ENCODE peak calls at places on chromosomes 2 and 18, in eight cellular contexts. One of them, this sample, is unnamed.

GRCh38 chr2:165950438-165950837 is 3.1 kb downstream of the TTC21B start:
- DNase-seq in CD4-positive, alpha-beta T cell: no peak
- DNase-seq in foreskin keratinocyte: no peak
- DNase-seq in IMR-90: no peak
- DNase-seq in esophagus squamous epithelium: no peak
- DNase-seq in H9: no peak
- DNase-seq in transverse colon: no peak
- DNase-seq in K562: no peak
- DNase-seq in this sample: no peak

GRCh38 chr2:26203091-26203490 is 30.2 kb downstream of the GAREM2 start:
- DNase-seq in CD4-positive, alpha-beta T cell: no peak
- DNase-seq in foreskin keratinocyte: no peak
- DNase-seq in IMR-90: no peak
- DNase-seq in esophagus squamous epithelium: no peak
- DNase-seq in H9: no peak
- DNase-seq in transverse colon: no peak
- DNase-seq in K562: no peak
- DNase-seq in this sample: no peak

GRCh38 chr2:161427413-161428239 is 11.5 kb downstream of the TBR1 start:
- DNase-seq in CD4-positive, alpha-beta T cell: no peak
- DNase-seq in foreskin keratinocyte: no peak
- DNase-seq in IMR-90: no peak
- DNase-seq in esophagus squamous epithelium: no peak
- DNase-seq in H9: peak
- DNase-seq in transverse colon: no peak
- DNase-seq in K562: no peak
- DNase-seq in this sample: no peak

GRCh38 chr2:104890092-104890393 is 36.1 kb downstream of the POU3F3 start:
- DNase-seq in CD4-positive, alpha-beta T cell: no peak
- DNase-seq in foreskin keratinocyte: no peak
- DNase-seq in IMR-90: no peak
- DNase-seq in esophagus squamous epithelium: no peak
- DNase-seq in H9: no peak
- DNase-seq in transverse colon: peak
- DNase-seq in K562: no peak
- DNase-seq in this sample: no peak

GRCh38 chr2:231457101-231457500 is 7.2 kb downstream of the NCL start:
- DNase-seq in CD4-positive, alpha-beta T cell: no peak
- DNase-seq in foreskin keratinocyte: no peak
- DNase-seq in IMR-90: peak
- DNase-seq in esophagus squamous epithelium: no peak
- DNase-seq in H9: no peak
- DNase-seq in transverse colon: no peak
- DNase-seq in K562: no peak
- DNase-seq in this sample: no peak

GRCh38 chr2:121696410-121696930 is 40.2 kb downstream of the NIFK start:
- DNase-seq in CD4-positive, alpha-beta T cell: no peak
- DNase-seq in foreskin keratinocyte: no peak
- DNase-seq in IMR-90: no peak
- DNase-seq in esophagus squamous epithelium: no peak
- DNase-seq in H9: no peak
- DNase-seq in transverse colon: no peak
- DNase-seq in K562: no peak
- DNase-seq in this sample: no peak

GRCh38 chr2:205405752-205406151 is 276.5 kb upstream of the NRP2 start:
- DNase-seq in CD4-positive, alpha-beta T cell: no peak
- DNase-seq in foreskin keratinocyte: peak
- DNase-seq in IMR-90: peak
- DNase-seq in esophagus squamous epithelium: no peak
- DNase-seq in H9: no peak
- DNase-seq in transverse colon: no peak
- DNase-seq in K562: no peak
- DNase-seq in this sample: no peak

GRCh38 chr2:9327873-9328352 is 95.4 kb downstream of the ITGB1BP1 start:
- DNase-seq in CD4-positive, alpha-beta T cell: no peak
- DNase-seq in foreskin keratinocyte: no peak
- DNase-seq in IMR-90: peak
- DNase-seq in esophagus squamous epithelium: no peak
- DNase-seq in H9: no peak
- DNase-seq in transverse colon: no peak
- DNase-seq in K562: no peak
- DNase-seq in this sample: no peak

GRCh38 chr2:186848873-186849578 is at the start of gene ZSWIM2:
- DNase-seq in CD4-positive, alpha-beta T cell: peak
- DNase-seq in foreskin keratinocyte: peak
- DNase-seq in IMR-90: peak
- DNase-seq in esophagus squamous epithelium: no peak
- DNase-seq in H9: peak
- DNase-seq in transverse colon: peak
- DNase-seq in K562: no peak
- DNase-seq in this sample: peak

GRCh38 chr2:186349508-186349907 is 136.6 kb upstream of the ZC3H15 start:
- DNase-seq in CD4-positive, alpha-beta T cell: no peak
- DNase-seq in foreskin keratinocyte: peak
- DNase-seq in IMR-90: peak
- DNase-seq in esophagus squamous epithelium: no peak
- DNase-seq in H9: no peak
- DNase-seq in transverse colon: no peak
- DNase-seq in K562: no peak
- DNase-seq in this sample: peak

GRCh38 chr2:96530474-96531357 is 5.8 kb upstream of the ARID5A start:
- DNase-seq in CD4-positive, alpha-beta T cell: no peak
- DNase-seq in foreskin keratinocyte: no peak
- DNase-seq in IMR-90: no peak
- DNase-seq in esophagus squamous epithelium: no peak
- DNase-seq in H9: no peak
- DNase-seq in transverse colon: no peak
- DNase-seq in K562: no peak
- DNase-seq in this sample: no peak

GRCh38 chr18:36162981-36163380 is 24.3 kb upstream of the MOCOS start:
- DNase-seq in CD4-positive, alpha-beta T cell: no peak
- DNase-seq in foreskin keratinocyte: no peak
- DNase-seq in IMR-90: peak
- DNase-seq in esophagus squamous epithelium: no peak
- DNase-seq in H9: no peak
- DNase-seq in transverse colon: no peak
- DNase-seq in K562: no peak
- DNase-seq in this sample: no peak

GRCh38 chr18:77098033-77098432 is 34.5 kb downstream of the MBP start:
- DNase-seq in CD4-positive, alpha-beta T cell: no peak
- DNase-seq in foreskin keratinocyte: no peak
- DNase-seq in IMR-90: peak
- DNase-seq in esophagus squamous epithelium: no peak
- DNase-seq in H9: no peak
- DNase-seq in transverse colon: no peak
- DNase-seq in K562: no peak
- DNase-seq in this sample: no peak

GRCh38 chr2:191171708-191172355 is 21.0 kb upstream of the STAT4 start:
- DNase-seq in CD4-positive, alpha-beta T cell: no peak
- DNase-seq in foreskin keratinocyte: peak
- DNase-seq in IMR-90: peak
- DNase-seq in esophagus squamous epithelium: no peak
- DNase-seq in H9: no peak
- DNase-seq in transverse colon: no peak
- DNase-seq in K562: no peak
- DNase-seq in this sample: peak

GRCh38 chr2:206657087-206657486 is 14.8 kb downstream of the FAM237A start:
- DNase-seq in CD4-positive, alpha-beta T cell: no peak
- DNase-seq in foreskin keratinocyte: peak
- DNase-seq in IMR-90: no peak
- DNase-seq in esophagus squamous epithelium: no peak
- DNase-seq in H9: no peak
- DNase-seq in transverse colon: no peak
- DNase-seq in K562: no peak
- DNase-seq in this sample: no peak

GRCh38 chr2:12806535-12806934 is 89.8 kb downstream of the TRIB2 start:
- DNase-seq in CD4-positive, alpha-beta T cell: no peak
- DNase-seq in foreskin keratinocyte: no peak
- DNase-seq in IMR-90: no peak
- DNase-seq in esophagus squamous epithelium: no peak
- DNase-seq in H9: no peak
- DNase-seq in transverse colon: no peak
- DNase-seq in K562: no peak
- DNase-seq in this sample: no peak
- H3K27ac ChIP-seq in CD4-positive, alpha-beta T cell: no peak
- H3K27ac ChIP-seq in foreskin keratinocyte: no peak
- H3K27ac ChIP-seq in IMR-90: no peak
- H3K27ac ChIP-seq in esophagus squamous epithelium: peak
- H3K27ac ChIP-seq in H9: no peak
- H3K27ac ChIP-seq in transverse colon: no peak
- H3K27ac ChIP-seq in K562: no peak
- H3K27ac ChIP-seq in this sample: no peak

GRCh38 chr2:178677599-178677998 is 129.6 kb downstream of the TTN start:
- DNase-seq in CD4-positive, alpha-beta T cell: no peak
- DNase-seq in foreskin keratinocyte: no peak
- DNase-seq in IMR-90: no peak
- DNase-seq in esophagus squamous epithelium: no peak
- DNase-seq in H9: no peak
- DNase-seq in transverse colon: no peak
- DNase-seq in K562: no peak
- DNase-seq in this sample: no peak

GRCh38 chr2:178679891-178680290 is 127.3 kb downstream of the TTN start:
- DNase-seq in CD4-positive, alpha-beta T cell: no peak
- DNase-seq in foreskin keratinocyte: no peak
- DNase-seq in IMR-90: no peak
- DNase-seq in esophagus squamous epithelium: no peak
- DNase-seq in H9: no peak
- DNase-seq in transverse colon: no peak
- DNase-seq in K562: no peak
- DNase-seq in this sample: no peak

GRCh38 chr2:178676046-178676445 is 131.2 kb downstream of the TTN start:
- DNase-seq in CD4-positive, alpha-beta T cell: no peak
- DNase-seq in foreskin keratinocyte: no peak
- DNase-seq in IMR-90: no peak
- DNase-seq in esophagus squamous epithelium: no peak
- DNase-seq in H9: no peak
- DNase-seq in transverse colon: no peak
- DNase-seq in K562: no peak
- DNase-seq in this sample: no peak

DNA sequence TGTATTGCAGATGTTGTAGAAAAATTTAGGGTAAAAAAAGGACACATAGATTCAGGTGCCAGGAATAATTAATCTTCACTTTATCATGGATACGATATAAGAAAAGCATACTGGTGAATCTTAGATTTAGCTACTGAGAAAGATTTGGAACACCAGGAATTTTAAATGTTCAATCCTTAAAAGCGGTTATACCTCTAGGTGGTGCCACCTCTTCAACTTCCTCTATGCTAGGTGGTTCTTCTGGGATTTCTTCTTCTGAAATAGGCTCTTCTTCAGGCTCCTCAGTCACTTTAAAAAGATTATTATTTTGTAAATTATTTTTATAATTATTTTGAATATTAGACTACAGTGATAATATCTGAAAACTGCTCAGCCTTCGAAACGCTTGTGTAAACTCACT is 133.1 kb downstream of the TTN start:
- DNase-seq in CD4-positive, alpha-beta T cell: no peak
- DNase-seq in foreskin keratinocyte: no peak
- DNase-seq in IMR-90: no peak
- DNase-seq in esophagus squamous epithelium: no peak
- DNase-seq in H9: no peak
- DNase-seq in transverse colon: no peak
- DNase-seq in K562: no peak
- DNase-seq in this sample: no peak
- H3K27ac ChIP-seq in CD4-positive, alpha-beta T cell: no peak
- H3K27ac ChIP-seq in foreskin keratinocyte: no peak
- H3K27ac ChIP-seq in IMR-90: no peak
- H3K27ac ChIP-seq in esophagus squamous epithelium: no peak
- H3K27ac ChIP-seq in H9: no peak
- H3K27ac ChIP-seq in transverse colon: no peak
- H3K27ac ChIP-seq in K562: no peak
- H3K27ac ChIP-seq in this sample: no peak

GRCh38 chr2:219025637-219026585 is 15.4 kb downstream of the CFAP65 start:
- DNase-seq in CD4-positive, alpha-beta T cell: no peak
- DNase-seq in foreskin keratinocyte: no peak
- DNase-seq in IMR-90: no peak
- DNase-seq in esophagus squamous epithelium: no peak
- DNase-seq in H9: no peak
- DNase-seq in transverse colon: no peak
- DNase-seq in K562: no peak
- DNase-seq in this sample: no peak

GRCh38 chr2:219028141-219028540 is 13.2 kb downstream of the CFAP65 start:
- DNase-seq in CD4-positive, alpha-beta T cell: no peak
- DNase-seq in foreskin keratinocyte: no peak
- DNase-seq in IMR-90: no peak
- DNase-seq in esophagus squamous epithelium: no peak
- DNase-seq in H9: no peak
- DNase-seq in transverse colon: no peak
- DNase-seq in K562: no peak
- DNase-seq in this sample: no peak

GRCh38 chr2:219028996-219029828 is 12.1 kb downstream of the CFAP65 start:
- DNase-seq in CD4-positive, alpha-beta T cell: no peak
- DNase-seq in foreskin keratinocyte: no peak
- DNase-seq in IMR-90: no peak
- DNase-seq in esophagus squamous epithelium: no peak
- DNase-seq in H9: no peak
- DNase-seq in transverse colon: no peak
- DNase-seq in K562: no peak
- DNase-seq in this sample: no peak

GRCh38 chr2:219027511-219028055 is 13.7 kb downstream of the CFAP65 start:
- DNase-seq in CD4-positive, alpha-beta T cell: no peak
- DNase-seq in foreskin keratinocyte: no peak
- DNase-seq in IMR-90: no peak
- DNase-seq in esophagus squamous epithelium: no peak
- DNase-seq in H9: no peak
- DNase-seq in transverse colon: no peak
- DNase-seq in K562: no peak
- DNase-seq in this sample: no peak

GRCh38 chr2:219026946-219027345 is 14.4 kb downstream of the CFAP65 start:
- DNase-seq in CD4-positive, alpha-beta T cell: no peak
- DNase-seq in foreskin keratinocyte: no peak
- DNase-seq in IMR-90: no peak
- DNase-seq in esophagus squamous epithelium: no peak
- DNase-seq in H9: no peak
- DNase-seq in transverse colon: no peak
- DNase-seq in K562: no peak
- DNase-seq in this sample: no peak
- H3K27ac ChIP-seq in CD4-positive, alpha-beta T cell: no peak
- H3K27ac ChIP-seq in foreskin keratinocyte: no peak
- H3K27ac ChIP-seq in IMR-90: no peak
- H3K27ac ChIP-seq in esophagus squamous epithelium: no peak
- H3K27ac ChIP-seq in H9: no peak
- H3K27ac ChIP-seq in transverse colon: no peak
- H3K27ac ChIP-seq in K562: no peak
- H3K27ac ChIP-seq in this sample: no peak

DNA sequence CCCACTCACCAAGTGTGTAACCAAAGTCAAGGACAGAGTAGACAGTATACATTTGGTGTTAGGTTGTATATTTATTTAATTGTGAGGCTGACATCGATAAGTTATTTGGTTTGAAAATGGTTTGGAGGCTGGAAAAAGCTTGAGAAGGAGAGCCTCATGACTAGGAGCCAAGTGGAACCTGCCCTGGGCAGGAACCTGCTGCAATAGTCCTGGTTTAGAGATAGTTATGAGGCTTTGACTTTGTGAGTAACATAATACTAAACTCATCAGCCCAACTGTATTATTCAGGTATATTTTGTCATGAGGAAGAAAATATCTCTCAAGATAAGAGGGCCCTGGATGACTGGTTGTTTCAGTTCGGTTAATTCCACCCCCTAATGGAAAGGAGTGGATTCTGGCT is 234.3 kb upstream of the CYRIA start:
- DNase-seq in CD4-positive, alpha-beta T cell: no peak
- DNase-seq in foreskin keratinocyte: no peak
- DNase-seq in IMR-90: no peak
- DNase-seq in esophagus squamous epithelium: no peak
- DNase-seq in H9: no peak
- DNase-seq in transverse colon: no peak
- DNase-seq in K562: no peak
- DNase-seq in this sample: no peak
- H3K27ac ChIP-seq in CD4-positive, alpha-beta T cell: no peak
- H3K27ac ChIP-seq in foreskin keratinocyte: no peak
- H3K27ac ChIP-seq in IMR-90: no peak
- H3K27ac ChIP-seq in esophagus squamous epithelium: no peak
- H3K27ac ChIP-seq in H9: no peak
- H3K27ac ChIP-seq in transverse colon: no peak
- H3K27ac ChIP-seq in K562: no peak
- H3K27ac ChIP-seq in this sample: no peak

This sample was measured in epithelial cell of prostate.